ENCODE peak calls at places on chromosomes 13 and 19, in five cellular contexts. One of them, this sample, is unnamed.

GRCh38 chr19:1590641-1591397 is 1.8 kb downstream of the MBD3 start:
- DNase-seq in neural progenitor cell: peak
- DNase-seq in mammary epithelial cell: no peak
- DNase-seq in PC-3: no peak
- DNase-seq in neuronal stem cell: no peak
- DNase-seq in this sample: no peak

GRCh38 chr13:98576963-98577822 is at the start of gene STK24:
- DNase-seq in neural progenitor cell: peak
- DNase-seq in mammary epithelial cell: peak
- DNase-seq in PC-3: peak
- DNase-seq in neuronal stem cell: peak
- DNase-seq in this sample: peak

GRCh38 chr13:20669162-20669561 is 34.3 kb upstream of the IL17D start:
- DNase-seq in neural progenitor cell: no peak
- DNase-seq in mammary epithelial cell: no peak
- DNase-seq in PC-3: no peak
- DNase-seq in neuronal stem cell: no peak
- DNase-seq in this sample: no peak

GRCh38 chr13:51786425-51787010 is 17.4 kb downstream of the DHRS12 start:
- DNase-seq in neural progenitor cell: no peak
- DNase-seq in mammary epithelial cell: no peak
- DNase-seq in PC-3: no peak
- DNase-seq in neuronal stem cell: no peak
- DNase-seq in this sample: no peak

GRCh38 chr19:19361075-19361594 is 40.5 kb downstream of the MAU2 start:
- DNase-seq in neural progenitor cell: peak
- DNase-seq in mammary epithelial cell: peak
- DNase-seq in PC-3: peak
- DNase-seq in neuronal stem cell: peak
- DNase-seq in this sample: peak

GRCh38 chr13:78655007-78655406 is 3.9 kb downstream of the OBI1 start:
- DNase-seq in neural progenitor cell: no peak
- DNase-seq in mammary epithelial cell: no peak
- DNase-seq in PC-3: no peak
- DNase-seq in neuronal stem cell: no peak
- DNase-seq in this sample: no peak

GRCh38 chr13:108326318-108326717 is 56.8 kb downstream of the TNFSF13B start:
- DNase-seq in neural progenitor cell: no peak
- DNase-seq in mammary epithelial cell: no peak
- DNase-seq in PC-3: no peak
- DNase-seq in neuronal stem cell: no peak
- DNase-seq in this sample: no peak

GRCh38 chr13:43377149-43377548 is 353.8 kb downstream of the DNAJC15 start:
- DNase-seq in neural progenitor cell: no peak
- DNase-seq in mammary epithelial cell: no peak
- DNase-seq in PC-3: no peak
- DNase-seq in neuronal stem cell: no peak
- DNase-seq in this sample: no peak

GRCh38 chr13:93466502-93467036 is 240.0 kb downstream of the GPC6 start:
- DNase-seq in neural progenitor cell: no peak
- DNase-seq in mammary epithelial cell: no peak
- DNase-seq in PC-3: no peak
- DNase-seq in neuronal stem cell: no peak
- DNase-seq in this sample: no peak

GRCh38 chr19:12668937-12669271 is 2.3 kb downstream of the WDR83 start:
- DNase-seq in neural progenitor cell: peak
- DNase-seq in mammary epithelial cell: peak
- DNase-seq in PC-3: peak
- DNase-seq in neuronal stem cell: no peak
- DNase-seq in this sample: peak

GRCh38 chr13:40480012-40480914 is 186.2 kb downstream of the FOXO1 start:
- DNase-seq in neural progenitor cell: no peak
- DNase-seq in mammary epithelial cell: no peak
- DNase-seq in PC-3: no peak
- DNase-seq in neuronal stem cell: no peak
- DNase-seq in this sample: no peak

GRCh38 chr19:5108866-5109265 is 140.0 kb downstream of the KDM4B start:
- DNase-seq in neural progenitor cell: no peak
- DNase-seq in mammary epithelial cell: no peak
- DNase-seq in PC-3: no peak
- DNase-seq in neuronal stem cell: no peak
- DNase-seq in this sample: no peak

GRCh38 chr13:108037348-108037747 is 178.0 kb downstream of the LIG4 start:
- DNase-seq in neural progenitor cell: no peak
- DNase-seq in mammary epithelial cell: no peak
- DNase-seq in PC-3: no peak
- DNase-seq in neuronal stem cell: no peak
- DNase-seq in this sample: no peak

GRCh38 chr13:51714663-51715168 is 89.2 kb downstream of the DHRS12 start:
- DNase-seq in neural progenitor cell: no peak
- DNase-seq in mammary epithelial cell: peak
- DNase-seq in PC-3: peak
- DNase-seq in neuronal stem cell: no peak
- DNase-seq in this sample: no peak

DNA sequence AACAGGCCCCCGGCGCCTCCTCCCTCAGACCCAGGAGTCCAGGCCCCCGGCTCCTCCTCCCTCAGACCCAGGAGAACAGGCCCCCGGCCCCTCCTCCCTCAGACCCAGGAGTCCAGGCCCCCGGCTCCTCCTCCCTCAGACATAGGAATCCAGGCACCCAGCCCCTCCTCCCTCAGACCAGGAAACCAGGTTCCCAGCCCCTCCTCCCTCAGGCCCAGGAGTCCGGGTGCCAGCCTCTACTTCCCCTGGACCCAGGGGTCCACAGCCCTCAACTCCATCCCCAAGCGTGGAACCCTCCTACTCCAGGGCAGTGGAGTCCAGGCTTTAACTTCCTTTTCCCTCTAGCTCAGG is 572 bp downstream of the TMC4 start:
- DNase-seq in neural progenitor cell: no peak
- DNase-seq in mammary epithelial cell: no peak
- DNase-seq in PC-3: peak
- DNase-seq in neuronal stem cell: no peak
- DNase-seq in this sample: peak
- H3K4me3 ChIP-seq in neural progenitor cell: no peak
- H3K4me3 ChIP-seq in mammary epithelial cell: peak
- H3K4me3 ChIP-seq in PC-3: peak
- H3K4me3 ChIP-seq in neuronal stem cell: peak
- H3K4me3 ChIP-seq in this sample: peak

GRCh38 chr19:51594774-51595109 is 23.7 kb downstream of the ZNF175 start:
- DNase-seq in neural progenitor cell: no peak
- DNase-seq in mammary epithelial cell: no peak
- DNase-seq in PC-3: no peak
- DNase-seq in neuronal stem cell: peak
- DNase-seq in this sample: no peak
- H3K27ac ChIP-seq in neural progenitor cell: no peak
- H3K27ac ChIP-seq in mammary epithelial cell: no peak
- H3K27ac ChIP-seq in PC-3: no peak
- H3K27ac ChIP-seq in neuronal stem cell: no peak
- H3K27ac ChIP-seq in this sample: no peak

DNA sequence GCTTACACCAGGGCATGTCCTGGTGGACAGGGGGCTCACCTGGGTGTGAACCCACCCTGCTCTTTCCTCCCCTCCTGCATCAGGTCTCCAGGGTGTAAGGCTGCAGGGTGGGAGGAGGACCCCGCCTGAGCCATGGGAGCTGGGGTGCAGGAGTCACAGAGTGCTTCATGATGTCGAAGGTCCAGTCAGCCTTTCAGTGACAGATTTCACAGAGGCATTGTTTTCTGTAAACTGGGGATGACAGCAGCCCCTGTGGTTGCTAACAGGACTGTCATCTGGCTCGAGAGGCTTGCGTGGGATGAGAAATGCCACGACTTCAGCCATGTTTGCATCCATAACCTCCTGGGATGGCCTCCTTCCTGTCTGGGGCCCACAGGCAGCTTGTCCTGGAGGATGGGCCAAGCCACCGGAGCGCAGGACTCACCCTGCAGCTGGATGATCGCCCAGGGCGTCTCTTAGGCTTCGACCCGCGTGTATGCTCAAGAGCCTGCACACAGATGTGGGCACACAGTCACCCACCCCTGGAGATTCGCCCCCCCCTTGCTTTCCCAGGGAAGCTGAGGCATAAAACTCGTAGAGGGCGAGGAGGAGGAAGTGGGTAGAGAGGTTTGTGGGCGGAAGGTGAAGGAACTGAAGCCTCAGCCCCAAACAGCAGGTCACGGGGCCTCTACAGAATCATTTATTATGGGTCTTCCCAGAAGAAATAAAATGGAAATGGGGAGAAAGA is 4.9 kb downstream of the NANOS3 start:
- DNase-seq in neural progenitor cell: peak
- DNase-seq in mammary epithelial cell: no peak
- DNase-seq in PC-3: no peak
- DNase-seq in neuronal stem cell: no peak
- DNase-seq in this sample: peak
- H3K9ac ChIP-seq in neural progenitor cell: no peak
- H3K9ac ChIP-seq in mammary epithelial cell: no peak
- H3K9ac ChIP-seq in PC-3: no peak
- H3K9ac ChIP-seq in neuronal stem cell: peak
- H3K9ac ChIP-seq in this sample: no peak

DNA sequence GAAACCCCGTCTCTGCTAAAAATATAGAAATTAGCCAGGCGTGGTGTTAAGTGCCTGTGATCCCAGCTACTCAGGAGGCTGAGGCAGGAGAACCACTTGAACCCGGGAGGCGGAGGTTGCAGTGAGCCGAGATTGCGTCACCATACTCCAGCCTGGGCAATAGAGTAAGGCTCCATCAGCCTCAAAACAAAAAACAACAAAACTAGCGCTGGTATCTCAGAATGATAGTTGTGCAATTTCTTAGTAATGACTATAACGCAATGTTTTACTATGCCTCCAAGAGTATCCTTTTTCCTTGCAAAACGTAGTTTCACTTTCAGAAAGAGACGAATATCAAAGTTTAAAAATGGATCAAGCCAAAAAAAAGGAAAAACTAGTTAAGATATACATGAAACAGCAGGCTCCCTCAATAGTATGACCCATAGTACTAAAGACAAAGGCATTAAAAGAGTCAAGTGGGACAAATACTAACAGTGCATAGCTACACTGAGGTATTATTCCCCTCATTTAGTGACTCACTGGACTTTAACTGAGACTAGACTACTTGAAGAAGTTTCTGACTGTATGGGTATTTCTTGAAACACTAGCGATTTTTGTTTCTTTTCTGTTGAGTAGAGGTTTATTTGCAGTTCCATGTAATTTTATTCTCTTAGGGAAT is 10.5 kb upstream of the ITM2B start:
- DNase-seq in neural progenitor cell: no peak
- DNase-seq in mammary epithelial cell: peak
- DNase-seq in PC-3: no peak
- DNase-seq in neuronal stem cell: no peak
- DNase-seq in this sample: no peak
- H3K4me3 ChIP-seq in neural progenitor cell: no peak
- H3K4me3 ChIP-seq in mammary epithelial cell: no peak
- H3K4me3 ChIP-seq in PC-3: peak
- H3K4me3 ChIP-seq in neuronal stem cell: no peak
- H3K4me3 ChIP-seq in this sample: peak

DNA sequence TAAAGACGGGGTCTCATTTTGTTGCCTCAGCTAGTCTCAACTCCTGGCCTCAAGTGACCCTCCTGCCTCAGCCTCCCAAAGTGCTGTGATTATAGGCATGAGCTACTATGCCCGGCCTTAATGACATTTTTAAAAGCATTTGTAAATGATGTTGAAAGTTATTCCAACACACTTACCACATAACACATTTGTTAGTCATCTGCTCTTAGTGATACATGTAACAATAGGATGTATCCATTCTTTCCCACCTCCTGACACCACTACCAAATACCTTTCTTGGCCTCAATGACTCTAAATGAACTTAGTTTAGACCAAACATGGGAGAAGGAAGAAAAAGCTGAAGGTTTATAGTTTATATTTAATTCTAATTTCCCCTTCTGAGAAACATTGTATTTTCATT is 59.8 kb upstream of the MEDAG start:
- DNase-seq in neural progenitor cell: no peak
- DNase-seq in mammary epithelial cell: peak
- DNase-seq in PC-3: no peak
- DNase-seq in neuronal stem cell: no peak
- DNase-seq in this sample: no peak
- H3K27ac ChIP-seq in neural progenitor cell: no peak
- H3K27ac ChIP-seq in mammary epithelial cell: peak
- H3K27ac ChIP-seq in PC-3: no peak
- H3K27ac ChIP-seq in neuronal stem cell: no peak
- H3K27ac ChIP-seq in this sample: no peak

DNA sequence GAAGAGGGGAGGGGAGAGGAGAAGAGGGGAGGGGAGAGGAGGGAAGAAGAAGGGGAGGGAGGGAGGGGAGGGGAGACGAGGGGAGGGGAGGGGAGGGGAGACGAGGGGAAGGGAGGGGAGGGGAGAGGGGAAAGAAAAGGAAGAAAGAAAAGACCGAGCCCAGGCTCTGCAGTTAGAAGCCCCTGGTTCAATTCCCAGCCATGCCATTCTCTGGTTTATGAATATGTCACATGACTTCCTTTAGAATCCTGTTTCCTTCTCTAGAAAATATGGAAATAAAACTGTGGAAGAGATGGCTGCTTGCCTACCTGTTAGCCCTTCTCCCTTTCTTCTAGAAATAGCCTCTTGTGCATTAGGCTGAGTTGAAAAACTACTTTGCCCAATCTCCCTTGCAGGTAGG is 14.3 kb downstream of the TNNT1 start:
- DNase-seq in neural progenitor cell: no peak
- DNase-seq in mammary epithelial cell: no peak
- DNase-seq in PC-3: no peak
- DNase-seq in neuronal stem cell: no peak
- DNase-seq in this sample: no peak
- H3K9ac ChIP-seq in neural progenitor cell: no peak
- H3K9ac ChIP-seq in mammary epithelial cell: no peak
- H3K9ac ChIP-seq in PC-3: no peak
- H3K9ac ChIP-seq in neuronal stem cell: no peak
- H3K9ac ChIP-seq in this sample: no peak

DNA sequence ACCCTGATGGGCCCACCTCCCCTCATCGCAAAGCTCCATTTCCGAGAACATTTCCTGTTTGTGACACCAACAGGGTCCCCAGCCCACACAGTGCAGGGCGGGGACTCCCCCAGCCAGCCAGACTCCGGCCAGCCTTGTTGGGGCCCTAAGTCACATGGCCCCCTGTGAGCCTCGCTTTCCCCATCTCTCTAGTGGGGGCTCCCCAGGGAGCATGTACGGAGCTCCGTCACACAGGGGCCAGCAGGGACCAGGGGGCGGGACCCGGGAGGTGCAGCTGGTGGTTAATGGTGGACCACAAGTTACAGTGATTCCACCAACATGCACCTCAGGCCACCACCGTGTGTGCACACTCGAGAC is 1.7 kb downstream of the TBXA2R start:
- DNase-seq in neural progenitor cell: no peak
- DNase-seq in mammary epithelial cell: no peak
- DNase-seq in PC-3: no peak
- DNase-seq in neuronal stem cell: no peak
- DNase-seq in this sample: no peak
- H3K4me3 ChIP-seq in neural progenitor cell: no peak
- H3K4me3 ChIP-seq in mammary epithelial cell: no peak
- H3K4me3 ChIP-seq in PC-3: no peak
- H3K4me3 ChIP-seq in neuronal stem cell: no peak
- H3K4me3 ChIP-seq in this sample: peak